ENCODE peak calls at places on chromosomes 2 and 18, in six cellular contexts. N is NCI-H226, A is ELR, P is amygdala, G is body of pancreas, J is foreskin fibroblast. I is an unnamed sample.

GRCh38 chr2:7052404-7052803 is 135.2 kb downstream of the RNF144A start:
- DNase-seq in N (no peak), A (no peak), P (no peak), G (no peak), J (no peak), I (no peak)

GRCh38 chr2:126739093-126739492 is 83.1 kb downstream of the GYPC start:
- DNase-seq in N (no peak), A (no peak), P (no peak), G (no peak), J (no peak), I (no peak)

GRCh38 chr2:134337617-134338016 is 83.7 kb downstream of the MGAT5 start:
- DNase-seq in N (no peak), A (no peak), P (no peak), G (no peak), J (no peak), I (no peak)

GRCh38 chr18:70172225-70172624 is 33.3 kb downstream of the RTTN start:
- DNase-seq in N (no peak), A (peak; percentile 44), P (no peak), G (no peak), J (peak; percentile 52), I (no peak)

GRCh38 chr2:230208576-230208975 is 11.2 kb downstream of the SP110 start:
- DNase-seq in N (no peak), A (no peak), P (no peak), G (no peak), J (no peak), I (no peak)

GRCh38 chr2:43225093-43225787 is 1.2 kb downstream of the ZFP36L2 start:
- DNase-seq in N (peak; percentile 61), A (peak; percentile 65), P (peak; percentile 47), G (peak; percentile 59), J (peak; percentile 84), I (no peak)

GRCh38 chr18:56107821-56108485 is 520.0 kb upstream of the TCF4 start:
- DNase-seq in N (peak; percentile 34), A (no peak), P (no peak), G (no peak), J (no peak), I (no peak)

GRCh38 chr18:77397617-77398016 is 148.0 kb downstream of the GALR1 start:
- DNase-seq in N (no peak), A (no peak), P (no peak), G (no peak), J (no peak), I (no peak)

GRCh38 chr2:144860421-144860820 is 340.5 kb upstream of the ZEB2 start:
- DNase-seq in N (no peak), A (no peak), P (no peak), G (no peak), J (no peak), I (no peak)

GRCh38 chr2:159206736-159207380 is 79.6 kb downstream of the WDSUB1 start:
- DNase-seq in N (no peak), A (no peak), P (no peak), G (no peak), J (peak; percentile 48), I (no peak)

GRCh38 chr2:118654945-118655344 is 192.5 kb downstream of the EN1 start:
- DNase-seq in N (no peak), A (no peak), P (no peak), G (no peak), J (no peak), I (no peak)

I was measured in keratinocyte.